ENCODE peak calls at places on chromosomes 2 and 18, in seven cellular contexts. J, O, Y, D, W, U and R are unnamed samples.
A peak's percentile ranks its signal among the peaks of the same experiment; 100 is the strongest.

GRCh38 chr18:58567453-58568196 is 61.3 kb downstream of the ALPK2 start:
- DNase-seq in J (peak; percentile 95), O (peak; percentile 88), Y (no peak), D (no peak), W (no peak), U (no peak), R (no peak)

GRCh38 chr18:45353530-45353929 is 261.7 kb upstream of the SLC14A2 start:
- DNase-seq in J (no peak), O (peak; percentile 38), Y (no peak), D (no peak), W (no peak), U (no peak), R (no peak)

GRCh38 chr2:43321446-43321845 is 95.0 kb upstream of the ZFP36L2 start:
- DNase-seq in J (no peak), O (no peak), Y (no peak), D (no peak), W (no peak), U (no peak), R (no peak)

GRCh38 chr2:47043142-47043890 is 111.8 kb downstream of the STPG4 start:
- DNase-seq in J (peak; percentile 76), O (peak; percentile 95), Y (no peak), D (no peak), W (peak; percentile 22), U (no peak), R (no peak)

GRCh38 chr2:62147610-62148301 is 48.2 kb upstream of the B3GNT2 start:
- DNase-seq in J (peak; percentile 28), O (peak; percentile 29), Y (no peak), D (no peak), W (no peak), U (no peak), R (no peak)

GRCh38 chr18:11850821-11851155 is 425 bp upstream of the CHMP1B start:
- DNase-seq in J (peak; percentile 51), O (peak; percentile 45), Y (no peak), D (no peak), W (no peak), U (no peak), R (no peak)

GRCh38 chr2:110755494-110756078 is 23.2 kb downstream of the ACOXL start:
- DNase-seq in J (no peak), O (peak; percentile 46), Y (no peak), D (no peak), W (no peak), U (no peak), R (no peak)

GRCh38 chr2:14385043-14385442 is 247.5 kb upstream of the LRATD1 start:
- DNase-seq in J (no peak), O (peak; percentile 8), Y (no peak), D (no peak), W (no peak), U (no peak), R (no peak)

GRCh38 chr2:201406077-201406662 is 45.1 kb downstream of the TRAK2 start:
- DNase-seq in J (peak; percentile 88), O (peak; percentile 62), Y (no peak), D (no peak), W (no peak), U (no peak), R (no peak)

GRCh38 chr2:29502452-29502851 is 387.2 kb downstream of the CLIP4 start:
- DNase-seq in J (no peak), O (peak; percentile 22), Y (no peak), D (no peak), W (no peak), U (no peak), R (no peak)

GRCh38 chr2:234732404-234733092 is 219.3 kb upstream of the SH3BP4 start:
- DNase-seq in J (no peak), O (no peak), Y (no peak), D (no peak), W (no peak), U (no peak), R (no peak)

GRCh38 chr2:241035142-241035817 is 36.9 kb downstream of the SNED1 start:
- DNase-seq in J (no peak), O (no peak), Y (peak; percentile 57), D (peak; percentile 53), W (peak; percentile 64), U (no peak), R (no peak)

GRCh38 chr2:213315168-213315876 is 31.1 kb downstream of the SPAG16 start:
- DNase-seq in J (no peak), O (no peak), Y (no peak), D (no peak), W (no peak), U (no peak), R (no peak)

GRCh38 chr18:57624988-57625387 is 3.4 kb upstream of the NARS1 start:
- DNase-seq in J (no peak), O (peak; percentile 63), Y (no peak), D (no peak), W (no peak), U (no peak), R (no peak)

GRCh38 chr18:58497845-58498244 is 131.0 kb downstream of the ALPK2 start:
- DNase-seq in J (no peak), O (no peak), Y (no peak), D (no peak), W (no peak), U (no peak), R (no peak)

GRCh38 chr2:71292159-71292558 is 39.4 kb upstream of the ZNF638 start:
- DNase-seq in J (no peak), O (no peak), Y (no peak), D (no peak), W (no peak), U (no peak), R (no peak)